ENCODE peak calls at places on chromosomes 6 and 20, in seven cellular contexts. E is AG10803, H is mesendoderm, M is aorta, I is mucosa of descending colon, Z is small intestine, N is Panc1. K is an unnamed sample.

GRCh38 chr6:20952605-20953004 is 418.3 kb downstream of the CDKAL1 start:
- DNase-seq in E (peak; percentile 72), H (peak; percentile 82), M (no peak), I (no peak), Z (no peak), N (no peak), K (peak; percentile 72)

GRCh38 chr20:36604952-36605308 is 649 bp upstream of the RAB5IF start:
- DNase-seq in E (no peak), H (no peak), M (peak; percentile 59), I (peak; percentile 81), Z (no peak), N (no peak), K (no peak)

GRCh38 chr20:48538856-48539255 is 288.9 kb downstream of the PREX1 start:
- DNase-seq in E (no peak), H (peak; percentile 83), M (no peak), I (no peak), Z (no peak), N (no peak), K (no peak)

GRCh38 chr20:59729476-59729875 is 125.1 kb downstream of the PHACTR3 start:
- DNase-seq in E (no peak), H (no peak), M (no peak), I (no peak), Z (no peak), N (no peak), K (no peak)

GRCh38 chr6:84766796-84767590 is 2.6 kb upstream of the TBX18 start:
- DNase-seq in E (no peak), H (peak; percentile 63), M (no peak), I (no peak), Z (no peak), N (no peak), K (no peak)

GRCh38 chr6:107819976-107820551 is 4.0 kb downstream of the SCML4 start:
- DNase-seq in E (no peak), H (peak; percentile 87), M (no peak), I (no peak), Z (no peak), N (no peak), K (peak; percentile 24)

GRCh38 chr6:32318501-32318900 is 53.2 kb downstream of the TSBP1 start:
- DNase-seq in E (no peak), H (no peak), M (no peak), I (no peak), Z (no peak), N (no peak), K (no peak)

GRCh38 chr20:11067359-11067758 is 393.6 kb upstream of the JAG1 start:
- DNase-seq in E (no peak), H (no peak), M (no peak), I (no peak), Z (no peak), N (no peak), K (peak; percentile 6)

GRCh38 chr6:111737065-111737521 is 131.4 kb upstream of the TRAF3IP2 start:
- DNase-seq in E (peak; percentile 71), H (no peak), M (no peak), I (no peak), Z (no peak), N (no peak), K (peak; percentile 36)

GRCh38 chr6:134714679-134715078 is 235.2 kb downstream of the ALDH8A1 start:
- DNase-seq in E (no peak), H (no peak), M (no peak), I (no peak), Z (no peak), N (no peak), K (peak; percentile 41)

GRCh38 chr6:1004885-1005635 is 306.8 kb upstream of the FOXQ1 start:
- DNase-seq in E (no peak), H (no peak), M (no peak), I (no peak), Z (no peak), N (no peak), K (no peak)

GRCh38 chr6:4280721-4281120 is 145.3 kb upstream of the ECI2 start:
- DNase-seq in E (peak; percentile 85), H (peak; percentile 48), M (no peak), I (no peak), Z (no peak), N (no peak), K (peak; percentile 22)

GRCh38 chr6:17583811-17584210 is 16.3 kb upstream of the FAM8A1 start:
- DNase-seq in E (peak; percentile 59), H (no peak), M (no peak), I (no peak), Z (no peak), N (no peak), K (peak; percentile 68)

GRCh38 chr20:3663031-3663701 is at the start of gene GFRA4:
- DNase-seq in E (no peak), H (peak; percentile 28), M (no peak), I (peak; percentile 29), Z (no peak), N (no peak), K (no peak)

GRCh38 chr20:39458452-39458851 is 496.3 kb downstream of the DHX35 start:
- DNase-seq in E (no peak), H (no peak), M (no peak), I (no peak), Z (no peak), N (no peak), K (no peak)

GRCh38 chr6:131954775-131955107 is 3.6 kb upstream of the CCN2 start:
- DNase-seq in E (peak; percentile 81), H (peak; percentile 68), M (peak; percentile 65), I (no peak), Z (peak; percentile 74), N (peak; percentile 91), K (peak; percentile 73)

GRCh38 chr20:40945754-40946451 is 82.7 kb upstream of the TOP1 start:
- DNase-seq in E (peak; percentile 43), H (peak; percentile 86), M (peak; percentile 75), I (no peak), Z (peak; percentile 22), N (no peak), K (peak; percentile 76)

GRCh38 chr6:25876203-25876602 is 2.2 kb upstream of the SLC17A3 start:
- DNase-seq in E (no peak), H (no peak), M (no peak), I (no peak), Z (no peak), N (no peak), K (no peak)

GRCh38 chr6:140857734-140858380 is 1274.9 kb upstream of the GJE1 start:
- DNase-seq in E (peak; percentile 80), H (no peak), M (no peak), I (no peak), Z (peak; percentile 13), N (peak; percentile 64), K (peak; percentile 94)

GRCh38 chr6:139336488-139336887 is 38.0 kb downstream of the CITED2 start:
- DNase-seq in E (no peak), H (no peak), M (peak; percentile 77), I (no peak), Z (no peak), N (no peak), K (no peak)

GRCh38 chr20:36756482-36756881 is 10.6 kb upstream of the NDRG3 start:
- DNase-seq in E (no peak), H (no peak), M (no peak), I (no peak), Z (no peak), N (no peak), K (no peak)

GRCh38 chr6:13653296-13653695 is 38.2 kb downstream of the NOL7 start:
- DNase-seq in E (no peak), H (no peak), M (no peak), I (no peak), Z (no peak), N (no peak), K (peak; percentile 13)

GRCh38 chr6:1580109-1580508 is 29.6 kb upstream of the FOXC1 start:
- DNase-seq in E (no peak), H (no peak), M (no peak), I (no peak), Z (no peak), N (no peak), K (peak; percentile 42)

GRCh38 chr20:19712737-19713260 is 45.3 kb upstream of the RIN2 start:
- DNase-seq in E (no peak), H (no peak), M (no peak), I (no peak), Z (no peak), N (no peak), K (peak; percentile 42)

GRCh38 chr6:21953831-21954801 is 342.7 kb downstream of the PRL start:
- DNase-seq in E (peak; percentile 65), H (peak; percentile 91), M (no peak), I (peak; percentile 64), Z (peak; percentile 70), N (no peak), K (peak; percentile 12)

DNA sequence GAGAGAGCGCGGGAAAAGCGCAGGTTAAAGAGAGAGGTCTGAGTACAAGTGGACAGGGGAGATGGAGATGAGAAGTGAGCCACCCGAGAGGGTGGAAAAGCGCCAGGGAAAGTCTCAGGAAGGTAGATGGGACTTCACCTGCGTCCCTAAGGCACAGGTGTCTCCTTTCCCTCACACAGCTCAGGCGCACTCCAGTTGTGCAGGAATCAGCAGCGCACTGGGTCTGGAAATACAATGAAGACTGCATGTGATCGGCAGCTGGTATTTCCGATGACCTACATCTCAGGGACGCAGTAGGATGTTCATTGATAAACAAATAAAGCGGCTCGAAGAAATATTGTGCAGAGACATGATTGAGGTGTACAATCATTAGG is 432 bp upstream of the KHDRBS2 start:
- DNase-seq in E (no peak), H (no peak), M (no peak), I (no peak), Z (no peak), N (no peak), K (no peak)
- H3K4me3 ChIP-seq in E (no peak overlapping the region), H (peak overlapping the region; percentile 26), M (no peak overlapping the region), I (no peak overlapping the region), Z (no peak overlapping the region), N (no peak overlapping the region), K (no peak overlapping the region)

GRCh38 chr6:144064831-144065668 is 30.3 kb downstream of the SF3B5 start:
- DNase-seq in E (no peak), H (no peak), M (no peak), I (peak; percentile 70), Z (peak; percentile 84), N (no peak), K (no peak)

GRCh38 chr6:144063246-144063743 is 32.1 kb downstream of the SF3B5 start:
- DNase-seq in E (no peak), H (peak; percentile 13), M (no peak), I (peak; percentile 61), Z (peak; percentile 35), N (no peak), K (no peak)

GRCh38 chr6:144064402-144064830 is 31.0 kb downstream of the SF3B5 start:
- DNase-seq in E (no peak), H (peak; percentile 12), M (peak; percentile 64), I (peak; percentile 78), Z (peak; percentile 55), N (no peak), K (peak; percentile 13)

GRCh38 chr6:144063744-144064401 is 31.5 kb downstream of the SF3B5 start:
- DNase-seq in E (peak; percentile 4), H (peak; percentile 78), M (peak; percentile 95), I (peak; percentile 97), Z (peak; percentile 93), N (no peak), K (peak; percentile 65)

GRCh38 chr6:144062757-144063156 is 32.6 kb downstream of the SF3B5 start:
- DNase-seq in E (no peak), H (no peak), M (no peak), I (no peak), Z (no peak), N (no peak), K (peak; percentile 13)
- H3K4me3 ChIP-seq in E (no peak overlapping the region), H (no peak overlapping the region), M (no peak overlapping the region), I (no peak overlapping the region), Z (no peak overlapping the region), N (no peak overlapping the region), K (no peak overlapping the region)

GRCh38 chr6:156881687-156882629 is 104.8 kb downstream of the ARID1B start:
- DNase-seq in E (peak; percentile 44), H (no peak), M (no peak), I (no peak), Z (no peak), N (no peak), K (peak; percentile 42)
- H3K4me3 ChIP-seq in E (no peak overlapping the region), H (no peak overlapping the region), M (no peak overlapping the region), I (no peak overlapping the region), Z (no peak overlapping the region), N (no peak overlapping the region), K (no peak overlapping the region)

GRCh38 chr6:43702147-43702521 is 14.5 kb upstream of the MRPS18A start:
- DNase-seq in E (no peak), H (no peak), M (no peak), I (no peak), Z (no peak), N (no peak), K (no peak)
- H3K4me3 ChIP-seq in E (no peak overlapping the region), H (no peak overlapping the region), M (no peak overlapping the region), I (no peak overlapping the region), Z (no peak overlapping the region), N (no peak overlapping the region), K (no peak overlapping the region)

K was measured in foreskin fibroblast.